ENCODE peak calls at places on chromosomes 5 and 9, in five cellular contexts. One of them, this sample, is unnamed.
A peak's percentile ranks its signal among the peaks of the same experiment; 100 is the strongest.

GRCh38 chr9:75087279-75087823 is 604 bp downstream of the NMRK1 start:
- DNase-seq in body of pancreas: peak; percentile 70
- DNase-seq in Peyer's patch: peak; percentile 69
- DNase-seq in breast epithelium: peak; percentile 49
- DNase-seq in transverse colon: peak; percentile 63
- DNase-seq in this sample: peak; percentile 38

GRCh38 chr9:132898043-132898442 is 19.3 kb downstream of the SPACA9 start:
- DNase-seq in body of pancreas: no peak
- DNase-seq in Peyer's patch: no peak
- DNase-seq in breast epithelium: no peak
- DNase-seq in transverse colon: no peak
- DNase-seq in this sample: no peak

GRCh38 chr5:131488463-131488862 is 146.6 kb downstream of the RAPGEF6 start:
- DNase-seq in body of pancreas: no peak
- DNase-seq in Peyer's patch: no peak
- DNase-seq in breast epithelium: no peak
- DNase-seq in transverse colon: no peak
- DNase-seq in this sample: no peak

GRCh38 chr9:306907-307306 is 92.2 kb downstream of the DOCK8 start:
- DNase-seq in body of pancreas: peak; percentile 34
- DNase-seq in Peyer's patch: no peak
- DNase-seq in breast epithelium: no peak
- DNase-seq in transverse colon: peak; percentile 35
- DNase-seq in this sample: no peak

GRCh38 chr9:98807070-98807810 is at the start of gene GALNT12:
- DNase-seq in body of pancreas: peak; percentile 69
- DNase-seq in Peyer's patch: peak; percentile 49
- DNase-seq in breast epithelium: no peak
- DNase-seq in transverse colon: peak; percentile 74
- DNase-seq in this sample: no peak

GRCh38 chr5:86461169-86461956 is 156.4 kb upstream of the COX7C start:
- DNase-seq in body of pancreas: peak; percentile 19
- DNase-seq in Peyer's patch: no peak
- DNase-seq in breast epithelium: no peak
- DNase-seq in transverse colon: no peak
- DNase-seq in this sample: no peak

GRCh38 chr9:81225586-81225985 is 463.8 kb downstream of the TLE1 start:
- DNase-seq in body of pancreas: no peak
- DNase-seq in Peyer's patch: no peak
- DNase-seq in breast epithelium: no peak
- DNase-seq in transverse colon: no peak
- DNase-seq in this sample: no peak

GRCh38 chr9:114317665-114318357 is 5.1 kb upstream of the ORM1 start:
- DNase-seq in body of pancreas: no peak
- DNase-seq in Peyer's patch: peak; percentile 10
- DNase-seq in breast epithelium: no peak
- DNase-seq in transverse colon: no peak
- DNase-seq in this sample: no peak

GRCh38 chr9:115980502-115980901 is 173.1 kb upstream of the PAPPA start:
- DNase-seq in body of pancreas: no peak
- DNase-seq in Peyer's patch: no peak
- DNase-seq in breast epithelium: no peak
- DNase-seq in transverse colon: no peak
- DNase-seq in this sample: no peak

GRCh38 chr9:114200721-114201300 is 45.5 kb downstream of the COL27A1 start:
- DNase-seq in body of pancreas: no peak
- DNase-seq in Peyer's patch: no peak
- DNase-seq in breast epithelium: no peak
- DNase-seq in transverse colon: no peak
- DNase-seq in this sample: no peak

GRCh38 chr5:329106-329757 is 7.7 kb downstream of the AHRR start:
- DNase-seq in body of pancreas: no peak
- DNase-seq in Peyer's patch: no peak
- DNase-seq in breast epithelium: no peak
- DNase-seq in transverse colon: no peak
- DNase-seq in this sample: no peak

GRCh38 chr5:56567278-56567677 is 248.1 kb upstream of the MAP3K1 start:
- DNase-seq in body of pancreas: no peak
- DNase-seq in Peyer's patch: no peak
- DNase-seq in breast epithelium: no peak
- DNase-seq in transverse colon: no peak
- DNase-seq in this sample: no peak

GRCh38 chr9:89597711-89598707 is 6.8 kb upstream of the GADD45G start:
- DNase-seq in body of pancreas: peak; percentile 73
- DNase-seq in Peyer's patch: peak; percentile 51
- DNase-seq in breast epithelium: peak; percentile 42
- DNase-seq in transverse colon: peak; percentile 66
- DNase-seq in this sample: peak; percentile 43

GRCh38 chr9:71607571-71607970 is 160.7 kb downstream of the CEMIP2 start:
- DNase-seq in body of pancreas: no peak
- DNase-seq in Peyer's patch: no peak
- DNase-seq in breast epithelium: no peak
- DNase-seq in transverse colon: no peak
- DNase-seq in this sample: peak; percentile 83

GRCh38 chr5:132070460-132071337 is 2.9 kb upstream of the CSF2 start:
- DNase-seq in body of pancreas: no peak
- DNase-seq in Peyer's patch: no peak
- DNase-seq in breast epithelium: no peak
- DNase-seq in transverse colon: no peak
- DNase-seq in this sample: no peak

GRCh38 chr5:2149196-2149541 is 266.4 kb upstream of the IRX4 start:
- DNase-seq in body of pancreas: no peak
- DNase-seq in Peyer's patch: no peak
- DNase-seq in breast epithelium: no peak
- DNase-seq in transverse colon: no peak
- DNase-seq in this sample: no peak

GRCh38 chr5:149597618-149598017 is 16.3 kb downstream of the ARHGEF37 start:
- DNase-seq in body of pancreas: no peak
- DNase-seq in Peyer's patch: no peak
- DNase-seq in breast epithelium: no peak
- DNase-seq in transverse colon: no peak
- DNase-seq in this sample: no peak

GRCh38 chr9:20382460-20383071 is 239.7 kb downstream of the MLLT3 start:
- DNase-seq in body of pancreas: no peak
- DNase-seq in Peyer's patch: no peak
- DNase-seq in breast epithelium: no peak
- DNase-seq in transverse colon: no peak
- DNase-seq in this sample: no peak

GRCh38 chr9:111427186-111427585 is 57.0 kb downstream of the ECPAS start:
- DNase-seq in body of pancreas: no peak
- DNase-seq in Peyer's patch: no peak
- DNase-seq in breast epithelium: no peak
- DNase-seq in transverse colon: no peak
- DNase-seq in this sample: no peak

GRCh38 chr5:157222506-157223230 is 42.0 kb downstream of the ITK start:
- DNase-seq in body of pancreas: no peak
- DNase-seq in Peyer's patch: no peak
- DNase-seq in breast epithelium: no peak
- DNase-seq in transverse colon: no peak
- DNase-seq in this sample: no peak

GRCh38 chr5:133063965-133064364 is 12.2 kb downstream of the HSPA4 start:
- DNase-seq in body of pancreas: no peak
- DNase-seq in Peyer's patch: no peak
- DNase-seq in breast epithelium: no peak
- DNase-seq in transverse colon: no peak
- DNase-seq in this sample: no peak

GRCh38 chr5:172573986-172574844 is 66.8 kb upstream of the NEURL1B start:
- DNase-seq in body of pancreas: no peak
- DNase-seq in Peyer's patch: no peak
- DNase-seq in breast epithelium: no peak
- DNase-seq in transverse colon: no peak
- DNase-seq in this sample: no peak

GRCh38 chr9:32292611-32293010 is 91.8 kb upstream of the ACO1 start:
- DNase-seq in body of pancreas: no peak
- DNase-seq in Peyer's patch: no peak
- DNase-seq in breast epithelium: no peak
- DNase-seq in transverse colon: no peak
- DNase-seq in this sample: no peak

GRCh38 chr5:54021413-54022155 is 288.8 kb downstream of the ARL15 start:
- DNase-seq in body of pancreas: no peak
- DNase-seq in Peyer's patch: no peak
- DNase-seq in breast epithelium: no peak
- DNase-seq in transverse colon: no peak
- DNase-seq in this sample: no peak

GRCh38 chr5:65721775-65722574 is at the start of the genes NLN and SGTB:
- DNase-seq in body of pancreas: peak; percentile 89
- DNase-seq in Peyer's patch: peak; percentile 86
- DNase-seq in breast epithelium: peak; percentile 73
- DNase-seq in transverse colon: peak; percentile 91
- DNase-seq in this sample: peak; percentile 69

GRCh38 chr9:96420468-96421219 is 2.5 kb upstream of the ZNF367 start:
- DNase-seq in body of pancreas: peak; percentile 32
- DNase-seq in Peyer's patch: no peak
- DNase-seq in breast epithelium: peak; percentile 78
- DNase-seq in transverse colon: peak; percentile 25
- DNase-seq in this sample: no peak

DNA sequence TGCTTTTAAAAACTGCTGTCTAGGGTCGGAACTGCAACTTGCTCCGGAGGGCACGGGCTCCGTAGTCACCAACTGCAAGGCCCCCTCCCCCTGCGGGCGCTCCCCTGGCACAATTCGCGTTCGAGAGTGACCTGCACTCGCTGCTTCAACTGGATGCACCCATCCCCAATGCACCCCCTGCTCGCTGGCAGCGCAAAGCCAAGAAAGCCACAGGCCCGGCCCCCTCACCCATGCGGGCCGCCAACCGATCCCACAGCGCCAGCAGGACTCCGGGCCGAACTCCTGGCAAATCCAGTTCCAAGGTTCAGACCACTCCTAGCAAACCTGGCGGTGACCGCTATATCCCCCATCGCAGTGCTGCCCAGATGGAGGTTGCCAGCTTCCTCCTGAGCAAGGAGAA is 64.2 kb upstream of the GAS1 start:
- DNase-seq in body of pancreas: no peak
- DNase-seq in Peyer's patch: no peak
- DNase-seq in breast epithelium: no peak
- DNase-seq in transverse colon: no peak
- DNase-seq in this sample: no peak
- H3K4me3 ChIP-seq in body of pancreas: no peak overlapping the region
- H3K4me3 ChIP-seq in Peyer's patch: no peak overlapping the region
- H3K4me3 ChIP-seq in breast epithelium: no peak overlapping the region
- H3K4me3 ChIP-seq in transverse colon: no peak overlapping the region
- H3K4me3 ChIP-seq in this sample: no peak overlapping the region

GRCh38 chr5:73374520-73375235 is 73.9 kb downstream of the FOXD1 start:
- DNase-seq in body of pancreas: no peak
- DNase-seq in Peyer's patch: no peak
- DNase-seq in breast epithelium: no peak
- DNase-seq in transverse colon: no peak
- DNase-seq in this sample: no peak
- TF ChIP-seq POLR2A in body of pancreas: no peak
- TF ChIP-seq POLR2A in Peyer's patch: no peak
- TF ChIP-seq POLR2A in breast epithelium: no peak
- TF ChIP-seq POLR2A in transverse colon: no peak
- TF ChIP-seq POLR2A in this sample: no peak

DNA sequence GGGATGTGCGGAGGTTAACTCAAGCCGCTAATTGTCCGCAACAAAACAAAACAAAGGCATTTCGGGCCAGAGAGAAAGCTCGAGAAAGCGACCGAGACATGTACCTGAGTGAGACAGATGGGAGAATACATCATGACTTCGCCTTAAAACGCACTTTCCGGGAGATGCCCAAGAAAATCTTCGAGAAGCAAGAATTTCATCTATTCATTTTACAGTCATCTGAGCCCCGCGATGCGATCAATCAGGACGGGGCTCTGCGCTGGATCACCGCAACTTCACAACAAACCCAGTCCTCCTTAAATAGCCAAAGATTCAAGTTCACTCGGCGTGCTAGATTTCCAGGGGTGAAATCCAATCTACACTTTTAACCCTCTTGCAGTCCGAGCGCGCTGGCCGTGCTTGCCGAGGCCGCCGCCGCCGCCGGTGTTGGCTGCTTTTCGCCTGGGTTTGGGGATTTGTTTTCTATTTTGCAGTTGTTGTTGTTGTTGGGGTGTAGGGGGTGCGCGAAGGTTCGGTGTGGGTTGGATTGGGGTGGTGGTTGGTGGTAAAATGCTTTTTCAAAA is 482 bp downstream of the NFIB start:
- DNase-seq in body of pancreas: peak; percentile 48
- DNase-seq in Peyer's patch: no peak
- DNase-seq in breast epithelium: no peak
- DNase-seq in transverse colon: peak; percentile 33
- DNase-seq in this sample: no peak
- H3K4me3 ChIP-seq in body of pancreas: peak overlapping the region; percentile 77
- H3K4me3 ChIP-seq in Peyer's patch: peak overlapping the region; percentile 43
- H3K4me3 ChIP-seq in breast epithelium: peak overlapping the region; percentile 83
- H3K4me3 ChIP-seq in transverse colon: peak overlapping the region; percentile 59
- H3K4me3 ChIP-seq in this sample: peak overlapping the region; percentile 78

DNA sequence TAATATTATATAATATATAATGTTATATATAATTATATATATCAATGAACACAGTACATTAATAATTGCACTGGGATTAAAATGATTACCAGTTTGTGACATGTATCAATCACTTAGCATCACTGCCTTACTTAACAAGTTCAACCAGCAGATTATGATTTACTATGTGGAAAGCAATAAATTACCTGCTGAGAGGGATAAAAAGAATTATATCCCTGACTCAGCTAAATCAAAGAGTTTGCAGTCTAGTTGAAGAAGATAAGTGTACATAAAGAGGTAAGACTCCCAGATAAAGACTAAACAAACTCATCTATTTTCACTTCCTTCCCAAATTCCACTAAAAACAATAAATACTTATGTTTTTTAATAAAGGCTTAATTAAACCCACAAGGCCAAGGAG is 11.2 kb downstream of the PLAA start:
- DNase-seq in body of pancreas: no peak
- DNase-seq in Peyer's patch: no peak
- DNase-seq in breast epithelium: no peak
- DNase-seq in transverse colon: no peak
- DNase-seq in this sample: no peak
- TF ChIP-seq POLR2A in body of pancreas: no peak
- TF ChIP-seq POLR2A in Peyer's patch: no peak
- TF ChIP-seq POLR2A in breast epithelium: no peak
- TF ChIP-seq POLR2A in transverse colon: no peak
- TF ChIP-seq POLR2A in this sample: no peak

DNA sequence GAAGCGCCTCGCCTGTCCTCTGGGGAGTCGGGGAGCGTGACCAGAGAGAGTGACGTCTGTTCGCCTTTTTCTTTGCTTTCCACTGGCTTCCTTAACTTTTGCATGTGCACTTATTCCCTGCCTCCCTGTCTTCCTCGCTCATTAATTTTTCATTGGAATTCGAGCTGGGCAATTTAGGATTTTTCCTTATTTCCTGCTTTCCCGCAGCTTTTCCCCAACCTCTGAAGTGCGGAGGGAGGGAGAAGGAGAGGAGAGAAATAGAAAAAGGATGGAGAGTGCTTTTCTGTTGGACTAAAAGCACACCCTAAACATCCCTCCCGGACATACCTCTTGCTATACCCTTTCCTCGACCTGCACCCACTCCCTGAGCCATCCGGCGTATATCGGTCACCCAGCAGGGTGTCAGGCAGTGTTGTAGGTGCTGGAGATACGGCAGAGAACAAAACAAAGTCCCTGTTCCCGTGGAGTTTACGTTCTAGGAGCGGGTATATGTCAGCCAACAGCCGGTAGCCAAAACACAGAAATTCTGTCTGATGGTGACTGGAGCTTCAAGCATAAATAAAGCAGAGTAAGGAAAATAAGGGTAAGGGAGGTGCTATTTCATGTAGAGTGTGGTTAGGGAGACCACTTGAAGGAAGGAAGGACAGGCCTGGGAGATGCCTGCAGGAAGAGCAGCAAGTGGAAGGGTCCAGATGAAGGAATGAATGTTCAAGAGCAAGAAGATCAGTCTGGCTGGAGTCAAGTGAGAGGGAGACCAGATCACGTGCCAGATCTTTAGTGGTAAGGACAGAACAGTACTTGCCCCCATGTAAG is 612 bp upstream of the ZFR start:
- DNase-seq in body of pancreas: no peak
- DNase-seq in Peyer's patch: no peak
- DNase-seq in breast epithelium: no peak
- DNase-seq in transverse colon: no peak
- DNase-seq in this sample: no peak
- H3K4me3 ChIP-seq in body of pancreas: peak overlapping the region; percentile 68
- H3K4me3 ChIP-seq in Peyer's patch: peak overlapping the region; percentile 83
- H3K4me3 ChIP-seq in breast epithelium: peak overlapping the region; percentile 96
- H3K4me3 ChIP-seq in transverse colon: peak overlapping the region; percentile 89
- H3K4me3 ChIP-seq in this sample: peak overlapping the region; percentile 93

This sample was measured in lower leg skin.